ENCODE peak calls at places on chromosomes 1 and 21, in nine cellular contexts. T is ELR, J is AG08396, P is GM18507, I is stromal cell of bone marrow, S is C1 segment of cervical spinal cord, F is HT1080, X is kidney tubule cell, Z is NCI-H1417. L is an unnamed sample.

GRCh38 chr1:236144446-236145150 is 2.3 kb downstream of the GPR137B start:
- DNase-seq in T (no peak), J (no peak), P (no peak), I (no peak), S (no peak), F (no peak), X (no peak), Z (no peak), L (no peak)

GRCh38 chr1:201917362-201918033 is 28.8 kb downstream of the SHISA4 start:
- DNase-seq in T (peak), J (peak), P (no peak), I (peak), S (no peak), F (peak), X (no peak), Z (no peak), L (peak)

GRCh38 chr1:11961230-11961629 is 19.0 kb upstream of the MFN2 start:
- DNase-seq in T (no peak), J (no peak), P (no peak), I (no peak), S (no peak), F (no peak), X (peak), Z (no peak), L (peak)

GRCh38 chr1:156625436-156626078 is 6.3 kb downstream of the HAPLN2 start:
- DNase-seq in T (peak), J (peak), P (no peak), I (no peak), S (no peak), F (no peak), X (peak), Z (peak), L (peak)

GRCh38 chr1:117138556-117138955 is 17.0 kb upstream of the TRIM45 start:
- DNase-seq in T (no peak), J (no peak), P (no peak), I (no peak), S (no peak), F (no peak), X (no peak), Z (no peak), L (no peak)

GRCh38 chr21:36602735-36603134 is 96.2 kb upstream of the SIM2 start:
- DNase-seq in T (no peak), J (no peak), P (no peak), I (no peak), S (no peak), F (no peak), X (no peak), Z (no peak), L (no peak)

GRCh38 chr1:67771152-67771551 is 62.1 kb downstream of the GNG12 start:
- DNase-seq in T (peak), J (no peak), P (no peak), I (no peak), S (no peak), F (peak), X (peak), Z (no peak), L (peak)

GRCh38 chr1:238408737-238409136 is 518.0 kb upstream of the ZP4 start:
- DNase-seq in T (no peak), J (no peak), P (no peak), I (no peak), S (no peak), F (no peak), X (no peak), Z (no peak), L (no peak)

GRCh38 chr1:216705686-216706085 is 17.5 kb downstream of the ESRRG start:
- DNase-seq in T (no peak), J (no peak), P (no peak), I (no peak), S (no peak), F (no peak), X (no peak), Z (peak), L (no peak)

GRCh38 chr1:11320153-11320936 is 47.3 kb downstream of the UBIAD1 start:
- DNase-seq in T (peak), J (no peak), P (peak), I (no peak), S (no peak), F (no peak), X (peak), Z (peak), L (no peak)

GRCh38 chr1:13661539-13661938 is 38.4 kb upstream of the PRDM2 start:
- DNase-seq in T (no peak), J (peak), P (no peak), I (peak), S (no peak), F (peak), X (no peak), Z (no peak), L (no peak)

GRCh38 chr1:8232036-8232757 is 85.7 kb upstream of the SLC45A1 start:
- DNase-seq in T (no peak), J (no peak), P (no peak), I (no peak), S (no peak), F (peak), X (no peak), Z (no peak), L (no peak)

GRCh38 chr1:77473690-77474089 is 191.9 kb downstream of the AK5 start:
- DNase-seq in T (peak), J (peak), P (no peak), I (peak), S (no peak), F (peak), X (peak), Z (no peak), L (peak)

GRCh38 chr1:36673207-36673606 is 190.5 kb upstream of the CSF3R start:
- DNase-seq in T (no peak), J (no peak), P (no peak), I (no peak), S (no peak), F (no peak), X (no peak), Z (peak), L (no peak)

GRCh38 chr1:24329797-24330543 is 10.8 kb downstream of the GRHL3 start:
- DNase-seq in T (peak), J (peak), P (no peak), I (no peak), S (no peak), F (no peak), X (no peak), Z (no peak), L (peak)

GRCh38 chr21:35461700-35462099 is 412.6 kb upstream of the RUNX1 start:
- DNase-seq in T (no peak), J (no peak), P (no peak), I (no peak), S (no peak), F (no peak), X (no peak), Z (no peak), L (no peak)

GRCh38 chr1:208183977-208184901 is 59.9 kb downstream of the PLXNA2 start:
- DNase-seq in T (peak), J (peak), P (no peak), I (peak), S (no peak), F (peak), X (peak), Z (no peak), L (peak)

GRCh38 chr1:15433471-15433870 is 4.8 kb upstream of the CTRC start:
- DNase-seq in T (no peak), J (no peak), P (no peak), I (no peak), S (no peak), F (no peak), X (no peak), Z (no peak), L (no peak)